ENCODE peak calls at places on chromosome 22, in six cellular contexts. One of them, this sample, is unnamed.

GRCh38 chr22:49959782-49960158 is 802 bp upstream of the PIM3 start:
- DNase-seq in A549: peak; percentile 39
- DNase-seq in Jurkat, Clone E6-1: no peak
- DNase-seq in astrocyte of the spinal cord: no peak
- DNase-seq in thyroid gland: peak; percentile 64
- DNase-seq in colonic mucosa: peak; percentile 68
- DNase-seq in this sample: no peak

GRCh38 chr22:38859581-38860290 is 12.3 kb downstream of the CBX6 start:
- DNase-seq in A549: no peak
- DNase-seq in Jurkat, Clone E6-1: no peak
- DNase-seq in astrocyte of the spinal cord: no peak
- DNase-seq in thyroid gland: no peak
- DNase-seq in colonic mucosa: no peak
- DNase-seq in this sample: no peak

GRCh38 chr22:48941903-48942625 is 885.6 kb downstream of the BRD1 start:
- DNase-seq in A549: no peak
- DNase-seq in Jurkat, Clone E6-1: no peak
- DNase-seq in astrocyte of the spinal cord: no peak
- DNase-seq in thyroid gland: no peak
- DNase-seq in colonic mucosa: no peak
- DNase-seq in this sample: peak; percentile 72

GRCh38 chr22:30947163-30947820 is 21.3 kb downstream of the MORC2 start:
- DNase-seq in A549: no peak
- DNase-seq in Jurkat, Clone E6-1: no peak
- DNase-seq in astrocyte of the spinal cord: no peak
- DNase-seq in thyroid gland: peak; percentile 62
- DNase-seq in colonic mucosa: no peak
- DNase-seq in this sample: peak; percentile 90

GRCh38 chr22:46036558-46037408 is 59.8 kb upstream of the WNT7B start:
- DNase-seq in A549: peak; percentile 69
- DNase-seq in Jurkat, Clone E6-1: peak; percentile 51
- DNase-seq in astrocyte of the spinal cord: no peak
- DNase-seq in thyroid gland: peak; percentile 26
- DNase-seq in colonic mucosa: peak; percentile 36
- DNase-seq in this sample: no peak

GRCh38 chr22:33873186-33873585 is 47.1 kb downstream of the LARGE1 start:
- DNase-seq in A549: no peak
- DNase-seq in Jurkat, Clone E6-1: no peak
- DNase-seq in astrocyte of the spinal cord: no peak
- DNase-seq in thyroid gland: no peak
- DNase-seq in colonic mucosa: no peak
- DNase-seq in this sample: no peak

GRCh38 chr22:18126606-18127005 is 16.0 kb downstream of the TUBA8 start:
- DNase-seq in A549: no peak
- DNase-seq in Jurkat, Clone E6-1: no peak
- DNase-seq in astrocyte of the spinal cord: no peak
- DNase-seq in thyroid gland: no peak
- DNase-seq in colonic mucosa: no peak
- DNase-seq in this sample: no peak

GRCh38 chr22:49204599-49205214 is 623.0 kb downstream of the BRD1 start:
- DNase-seq in A549: no peak
- DNase-seq in Jurkat, Clone E6-1: no peak
- DNase-seq in astrocyte of the spinal cord: no peak
- DNase-seq in thyroid gland: no peak
- DNase-seq in colonic mucosa: no peak
- DNase-seq in this sample: no peak

GRCh38 chr22:19810381-19811141 is 44.1 kb downstream of the GNB1L start:
- DNase-seq in A549: no peak
- DNase-seq in Jurkat, Clone E6-1: no peak
- DNase-seq in astrocyte of the spinal cord: peak; percentile 89
- DNase-seq in thyroid gland: peak; percentile 2
- DNase-seq in colonic mucosa: no peak
- DNase-seq in this sample: no peak

GRCh38 chr22:50165438-50166123 is 5.0 kb upstream of the PANX2 start:
- DNase-seq in A549: no peak
- DNase-seq in Jurkat, Clone E6-1: no peak
- DNase-seq in astrocyte of the spinal cord: no peak
- DNase-seq in thyroid gland: no peak
- DNase-seq in colonic mucosa: no peak
- DNase-seq in this sample: no peak

GRCh38 chr22:21760640-21761039 is 25.0 kb upstream of the YPEL1 start:
- DNase-seq in A549: no peak
- DNase-seq in Jurkat, Clone E6-1: peak; percentile 54
- DNase-seq in astrocyte of the spinal cord: peak; percentile 90
- DNase-seq in thyroid gland: no peak
- DNase-seq in colonic mucosa: no peak
- DNase-seq in this sample: no peak

GRCh38 chr22:20863356-20863755 is 4.5 kb downstream of the SNAP29 start:
- DNase-seq in A549: no peak
- DNase-seq in Jurkat, Clone E6-1: no peak
- DNase-seq in astrocyte of the spinal cord: no peak
- DNase-seq in thyroid gland: no peak
- DNase-seq in colonic mucosa: no peak
- DNase-seq in this sample: no peak

GRCh38 chr22:21754523-21755128 is 19.0 kb upstream of the YPEL1 start:
- DNase-seq in A549: no peak
- DNase-seq in Jurkat, Clone E6-1: no peak
- DNase-seq in astrocyte of the spinal cord: no peak
- DNase-seq in thyroid gland: peak; percentile 9
- DNase-seq in colonic mucosa: peak; percentile 40
- DNase-seq in this sample: no peak

GRCh38 chr22:42277988-42278776 is 7.7 kb upstream of the TCF20 start:
- DNase-seq in A549: no peak
- DNase-seq in Jurkat, Clone E6-1: no peak
- DNase-seq in astrocyte of the spinal cord: no peak
- DNase-seq in thyroid gland: peak; percentile 67
- DNase-seq in colonic mucosa: no peak
- DNase-seq in this sample: no peak

GRCh38 chr22:42946551-42947198 is 68.3 kb downstream of the PACSIN2 start:
- DNase-seq in A549: no peak
- DNase-seq in Jurkat, Clone E6-1: no peak
- DNase-seq in astrocyte of the spinal cord: no peak
- DNase-seq in thyroid gland: no peak
- DNase-seq in colonic mucosa: no peak
- DNase-seq in this sample: no peak

GRCh38 chr22:46770726-46771125 is 8.3 kb downstream of the TBC1D22A start:
- DNase-seq in A549: no peak
- DNase-seq in Jurkat, Clone E6-1: no peak
- DNase-seq in astrocyte of the spinal cord: no peak
- DNase-seq in thyroid gland: no peak
- DNase-seq in colonic mucosa: no peak
- DNase-seq in this sample: no peak

GRCh38 chr22:46830841-46831240 is 68.4 kb downstream of the TBC1D22A start:
- DNase-seq in A549: peak; percentile 24
- DNase-seq in Jurkat, Clone E6-1: no peak
- DNase-seq in astrocyte of the spinal cord: no peak
- DNase-seq in thyroid gland: no peak
- DNase-seq in colonic mucosa: no peak
- DNase-seq in this sample: peak; percentile 53

GRCh38 chr22:21599053-21599893 is 30.5 kb downstream of the YDJC start:
- DNase-seq in A549: no peak
- DNase-seq in Jurkat, Clone E6-1: no peak
- DNase-seq in astrocyte of the spinal cord: no peak
- DNase-seq in thyroid gland: no peak
- DNase-seq in colonic mucosa: no peak
- DNase-seq in this sample: no peak

GRCh38 chr22:19055801-19056200 is 66.4 kb downstream of the DGCR2 start:
- DNase-seq in A549: no peak
- DNase-seq in Jurkat, Clone E6-1: no peak
- DNase-seq in astrocyte of the spinal cord: no peak
- DNase-seq in thyroid gland: no peak
- DNase-seq in colonic mucosa: no peak
- DNase-seq in this sample: no peak

GRCh38 chr22:49853981-49854791 is 542 bp downstream of the ZBED4 start:
- DNase-seq in A549: peak; percentile 21
- DNase-seq in Jurkat, Clone E6-1: no peak
- DNase-seq in astrocyte of the spinal cord: peak; percentile 26
- DNase-seq in thyroid gland: peak; percentile 43
- DNase-seq in colonic mucosa: peak; percentile 61
- DNase-seq in this sample: no peak

GRCh38 chr22:49975543-49976389 is 15.2 kb downstream of the PIM3 start:
- DNase-seq in A549: peak; percentile 41
- DNase-seq in Jurkat, Clone E6-1: no peak
- DNase-seq in astrocyte of the spinal cord: no peak
- DNase-seq in thyroid gland: no peak
- DNase-seq in colonic mucosa: peak; percentile 47
- DNase-seq in this sample: no peak

GRCh38 chr22:20272174-20272573 is 4.1 kb upstream of the RTN4R start:
- DNase-seq in A549: no peak
- DNase-seq in Jurkat, Clone E6-1: no peak
- DNase-seq in astrocyte of the spinal cord: no peak
- DNase-seq in thyroid gland: no peak
- DNase-seq in colonic mucosa: no peak
- DNase-seq in this sample: no peak

GRCh38 chr22:19909350-19910179 is 32.0 kb upstream of the COMT start:
- DNase-seq in A549: peak; percentile 68
- DNase-seq in Jurkat, Clone E6-1: peak; percentile 80
- DNase-seq in astrocyte of the spinal cord: peak; percentile 67
- DNase-seq in thyroid gland: peak; percentile 87
- DNase-seq in colonic mucosa: peak; percentile 85
- DNase-seq in this sample: peak; percentile 94

GRCh38 chr22:34334893-34335292 is 414.6 kb upstream of the LARGE1 start:
- DNase-seq in A549: peak; percentile 0
- DNase-seq in Jurkat, Clone E6-1: peak; percentile 7
- DNase-seq in astrocyte of the spinal cord: no peak
- DNase-seq in thyroid gland: no peak
- DNase-seq in colonic mucosa: no peak
- DNase-seq in this sample: peak; percentile 21

GRCh38 chr22:41968601-41969000 is 642 bp upstream of the SEPTIN3 start:
- DNase-seq in A549: no peak
- DNase-seq in Jurkat, Clone E6-1: no peak
- DNase-seq in astrocyte of the spinal cord: no peak
- DNase-seq in thyroid gland: no peak
- DNase-seq in colonic mucosa: peak; percentile 50
- DNase-seq in this sample: no peak

GRCh38 chr22:50482107-50483074 is 1.0 kb downstream of the ADM2 start:
- DNase-seq in A549: no peak
- DNase-seq in Jurkat, Clone E6-1: no peak
- DNase-seq in astrocyte of the spinal cord: no peak
- DNase-seq in thyroid gland: peak; percentile 52
- DNase-seq in colonic mucosa: no peak
- DNase-seq in this sample: no peak

DNA sequence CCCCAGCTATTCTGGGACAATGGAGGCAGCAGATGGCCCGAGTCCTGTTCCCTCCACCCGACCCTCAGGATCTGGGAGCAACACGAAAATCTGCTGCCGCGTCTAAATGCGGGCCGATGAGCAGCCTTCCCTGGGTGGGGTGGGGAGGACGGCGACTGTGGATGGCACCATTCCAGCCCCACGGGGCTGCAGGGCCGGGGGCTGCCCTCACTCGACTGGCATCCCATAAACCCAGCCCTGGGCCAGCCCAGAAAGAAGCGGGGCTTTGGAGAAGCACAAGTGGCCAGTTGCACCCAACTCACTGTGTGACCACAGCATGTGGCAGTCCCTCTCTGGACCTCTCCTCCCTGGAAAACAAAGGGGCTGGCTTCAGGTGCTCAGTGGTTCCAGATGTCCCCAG is 18.6 kb downstream of the MFNG start:
- DNase-seq in A549: no peak
- DNase-seq in Jurkat, Clone E6-1: no peak
- DNase-seq in astrocyte of the spinal cord: no peak
- DNase-seq in thyroid gland: no peak
- DNase-seq in colonic mucosa: no peak
- DNase-seq in this sample: no peak
- H3K4me3 ChIP-seq in A549: no peak overlapping the region
- H3K4me3 ChIP-seq in Jurkat, Clone E6-1: no peak overlapping the region
- H3K4me3 ChIP-seq in astrocyte of the spinal cord: no peak overlapping the region
- H3K4me3 ChIP-seq in thyroid gland: no peak overlapping the region
- H3K4me3 ChIP-seq in colonic mucosa: no peak overlapping the region
- H3K4me3 ChIP-seq in this sample: no peak overlapping the region

GRCh38 chr22:17086750-17087149 is 1.9 kb downstream of the IL17RA start:
- DNase-seq in A549: no peak
- DNase-seq in Jurkat, Clone E6-1: peak; percentile 64
- DNase-seq in astrocyte of the spinal cord: no peak
- DNase-seq in thyroid gland: no peak
- DNase-seq in colonic mucosa: no peak
- DNase-seq in this sample: no peak
- H3K4me3 ChIP-seq in A549: no peak overlapping the region
- H3K4me3 ChIP-seq in Jurkat, Clone E6-1: peak overlapping the region; percentile 73
- H3K4me3 ChIP-seq in astrocyte of the spinal cord: no peak overlapping the region
- H3K4me3 ChIP-seq in thyroid gland: no peak overlapping the region
- H3K4me3 ChIP-seq in colonic mucosa: peak overlapping the region; percentile 91
- H3K4me3 ChIP-seq in this sample: peak overlapping the region; percentile 76

GRCh38 chr22:23241562-23242472 is 61.5 kb downstream of the BCR start:
- DNase-seq in A549: no peak
- DNase-seq in Jurkat, Clone E6-1: no peak
- DNase-seq in astrocyte of the spinal cord: no peak
- DNase-seq in thyroid gland: no peak
- DNase-seq in colonic mucosa: no peak
- DNase-seq in this sample: no peak

GRCh38 chr22:23242473-23243001 is 62.2 kb downstream of the BCR start:
- DNase-seq in A549: no peak
- DNase-seq in Jurkat, Clone E6-1: no peak
- DNase-seq in astrocyte of the spinal cord: peak; percentile 71
- DNase-seq in thyroid gland: no peak
- DNase-seq in colonic mucosa: no peak
- DNase-seq in this sample: no peak

GRCh38 chr22:23243859-23244689 is 63.8 kb downstream of the BCR start:
- DNase-seq in A549: no peak
- DNase-seq in Jurkat, Clone E6-1: no peak
- DNase-seq in astrocyte of the spinal cord: no peak
- DNase-seq in thyroid gland: no peak
- DNase-seq in colonic mucosa: no peak
- DNase-seq in this sample: no peak

GRCh38 chr22:23244690-23245044 is 64.4 kb downstream of the BCR start:
- DNase-seq in A549: no peak
- DNase-seq in Jurkat, Clone E6-1: no peak
- DNase-seq in astrocyte of the spinal cord: no peak
- DNase-seq in thyroid gland: no peak
- DNase-seq in colonic mucosa: no peak
- DNase-seq in this sample: no peak

GRCh38 chr22:23243006-23243573 is 62.8 kb downstream of the BCR start:
- DNase-seq in A549: no peak
- DNase-seq in Jurkat, Clone E6-1: peak; percentile 87
- DNase-seq in astrocyte of the spinal cord: peak; percentile 21
- DNase-seq in thyroid gland: peak; percentile 35
- DNase-seq in colonic mucosa: no peak
- DNase-seq in this sample: no peak
- H3K4me3 ChIP-seq in A549: no peak overlapping the region
- H3K4me3 ChIP-seq in Jurkat, Clone E6-1: no peak overlapping the region
- H3K4me3 ChIP-seq in astrocyte of the spinal cord: no peak overlapping the region
- H3K4me3 ChIP-seq in thyroid gland: no peak overlapping the region
- H3K4me3 ChIP-seq in colonic mucosa: no peak overlapping the region
- H3K4me3 ChIP-seq in this sample: no peak overlapping the region

GRCh38 chr22:35445933-35446332 is 46.0 kb downstream of the MCM5 start:
- DNase-seq in A549: no peak
- DNase-seq in Jurkat, Clone E6-1: no peak
- DNase-seq in astrocyte of the spinal cord: no peak
- DNase-seq in thyroid gland: no peak
- DNase-seq in colonic mucosa: no peak
- DNase-seq in this sample: no peak
- H3K4me3 ChIP-seq in A549: no peak overlapping the region
- H3K4me3 ChIP-seq in Jurkat, Clone E6-1: no peak overlapping the region
- H3K4me3 ChIP-seq in astrocyte of the spinal cord: no peak overlapping the region
- H3K4me3 ChIP-seq in thyroid gland: no peak overlapping the region
- H3K4me3 ChIP-seq in colonic mucosa: no peak overlapping the region
- H3K4me3 ChIP-seq in this sample: no peak overlapping the region

This sample was measured in esophagus muscularis mucosa.